ENCODE peak calls at places on chromosomes 11 and 22, in six cellular contexts. X, W, U, Z, Y and Q are unnamed samples.
A peak's percentile ranks its signal among the peaks of the same experiment; 100 is the strongest.

GRCh38 chr11:76769645-76770586 is 13.2 kb upstream of the TSKU start:
- DNase-seq in X (no peak), W (peak; percentile 96), U (no peak), Z (peak; percentile 69), Y (peak; percentile 89), Q (no peak)

GRCh38 chr11:34680918-34681554 is 60.1 kb downstream of the EHF start:
- DNase-seq in X (peak; percentile 16), W (peak; percentile 99), U (no peak), Z (peak; percentile 45), Y (peak; percentile 61), Q (no peak)

GRCh38 chr11:130549393-130549999 is 101.1 kb downstream of the ADAMTS15 start:
- DNase-seq in X (peak; percentile 27), W (no peak), U (no peak), Z (no peak), Y (peak; percentile 48), Q (no peak)

GRCh38 chr22:25698986-25699385 is 43.0 kb upstream of the MYO18B start:
- DNase-seq in X (no peak), W (no peak), U (no peak), Z (no peak), Y (no peak), Q (no peak)

GRCh38 chr11:37503411-37504065 is 905.5 kb upstream of the RAG2 start:
- DNase-seq in X (no peak), W (no peak), U (no peak), Z (no peak), Y (peak; percentile 1), Q (no peak)

GRCh38 chr11:47572715-47573255 is 6.0 kb downstream of the KBTBD4 start:
- DNase-seq in X (no peak), W (no peak), U (no peak), Z (no peak), Y (no peak), Q (no peak)

GRCh38 chr11:417652-418342 is 3.0 kb upstream of the SIGIRR start:
- DNase-seq in X (no peak), W (no peak), U (no peak), Z (no peak), Y (no peak), Q (no peak)

GRCh38 chr11:109728056-109728455 is 306.1 kb downstream of the C11orf87 start:
- DNase-seq in X (no peak), W (peak; percentile 74), U (no peak), Z (peak; percentile 13), Y (no peak), Q (no peak)

GRCh38 chr11:114284021-114284420 is 12.2 kb upstream of the NNMT start:
- DNase-seq in X (no peak), W (no peak), U (no peak), Z (no peak), Y (no peak), Q (no peak)

GRCh38 chr11:27300974-27301373 is 62.0 kb downstream of the CCDC34 start:
- DNase-seq in X (no peak), W (no peak), U (no peak), Z (peak; percentile 43), Y (no peak), Q (no peak)

GRCh38 chr11:77147036-77147315 is 18.9 kb downstream of the MYO7A start:
- DNase-seq in X (no peak), W (no peak), U (no peak), Z (no peak), Y (no peak), Q (no peak)

GRCh38 chr11:27228232-27228631 is 134.8 kb downstream of the CCDC34 start:
- DNase-seq in X (no peak), W (no peak), U (no peak), Z (no peak), Y (no peak), Q (no peak)

GRCh38 chr11:121446752-121447156 is 5.4 kb upstream of the SORL1 start:
- DNase-seq in X (peak; percentile 53), W (no peak), U (no peak), Z (peak; percentile 14), Y (peak; percentile 64), Q (peak; percentile 94)

GRCh38 chr22:30433773-30434172 is 8.2 kb downstream of the MTFP1 start:
- DNase-seq in X (no peak), W (no peak), U (no peak), Z (no peak), Y (no peak), Q (no peak)

GRCh38 chr11:58524232-58525036 is 16.5 kb upstream of the OR5B21 start:
- DNase-seq in X (peak; percentile 92), W (peak; percentile 58), U (peak; percentile 67), Z (peak; percentile 76), Y (peak; percentile 88), Q (peak; percentile 87)

GRCh38 chr11:9664276-9665171 is 647 bp downstream of the SWAP70 start:
- DNase-seq in X (peak; percentile 74), W (no peak), U (no peak), Z (peak; percentile 48), Y (peak; percentile 80), Q (peak; percentile 90)

GRCh38 chr11:19660076-19660475 is 52.6 kb upstream of the NAV2 start:
- DNase-seq in X (no peak), W (peak; percentile 92), U (no peak), Z (peak; percentile 81), Y (peak; percentile 72), Q (no peak)

GRCh38 chr22:43996981-43997265 is 27.2 kb upstream of the PARVB start:
- DNase-seq in X (peak; percentile 71), W (no peak), U (no peak), Z (no peak), Y (peak; percentile 44), Q (no peak)

GRCh38 chr22:43994416-43994815 is 29.7 kb upstream of the PARVB start:
- DNase-seq in X (no peak), W (no peak), U (no peak), Z (no peak), Y (no peak), Q (no peak)

GRCh38 chr22:43995057-43995685 is 28.9 kb upstream of the PARVB start:
- DNase-seq in X (no peak), W (no peak), U (no peak), Z (no peak), Y (no peak), Q (no peak)

GRCh38 chr22:43996170-43996980 is 27.7 kb upstream of the PARVB start:
- DNase-seq in X (no peak), W (peak; percentile 32), U (no peak), Z (no peak), Y (no peak), Q (peak; percentile 79)

GRCh38 chr22:43995798-43996169 is 28.3 kb upstream of the PARVB start:
- DNase-seq in X (no peak), W (no peak), U (no peak), Z (no peak), Y (no peak), Q (no peak)
- H3K4me3 ChIP-seq in X (no peak overlapping the region), W (no peak overlapping the region), U (no peak overlapping the region), Z (no peak overlapping the region), Y (no peak overlapping the region), Q (peak overlapping the region; percentile 65)

GRCh38 chr11:117875397-117876048 is 935 bp downstream of the FXYD6 start:
- DNase-seq in X (peak; percentile 73), W (no peak), U (no peak), Z (no peak), Y (peak; percentile 77), Q (no peak)
- H3K4me2 ChIP-seq in X (peak overlapping the region; percentile 99), W (no peak overlapping the region), U (peak overlapping the region; percentile 97), Z (no peak overlapping the region), Y (peak overlapping the region; percentile 97), Q (no peak overlapping the region)

GRCh38 chr11:131664811-131665210 is 294.4 kb downstream of the NTM start:
- DNase-seq in X (no peak), W (no peak), U (no peak), Z (no peak), Y (no peak), Q (no peak)
- H3K4me3 ChIP-seq in X (no peak overlapping the region), W (no peak overlapping the region), U (no peak overlapping the region), Z (no peak overlapping the region), Y (no peak overlapping the region), Q (no peak overlapping the region)

DNA sequence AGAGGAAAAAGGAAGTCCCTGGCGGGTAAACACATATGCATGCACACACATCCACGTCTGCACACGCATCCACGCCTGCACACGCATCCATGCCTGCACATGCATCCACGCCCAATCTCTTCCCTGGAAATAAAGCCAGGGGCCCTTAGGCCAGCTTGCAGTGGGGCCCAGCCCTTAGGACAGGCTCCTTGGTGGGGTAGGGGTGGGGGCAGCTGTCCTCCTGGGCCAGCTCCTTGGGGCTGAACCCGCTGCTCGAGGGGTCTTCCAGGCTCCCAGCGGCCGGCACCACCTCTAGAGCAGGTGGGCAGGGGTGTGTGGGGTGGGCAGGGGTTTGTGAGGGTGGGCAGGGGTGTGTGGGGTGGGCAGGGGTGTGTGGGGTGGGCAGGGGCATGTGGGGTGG is 1.9 kb downstream of the C11orf21 start:
- DNase-seq in X (no peak), W (no peak), U (no peak), Z (no peak), Y (no peak), Q (no peak)
- H3K4me2 ChIP-seq in X (no peak overlapping the region), W (no peak overlapping the region), U (no peak overlapping the region), Z (no peak overlapping the region), Y (no peak overlapping the region), Q (no peak overlapping the region)

GRCh38 chr22:27318516-27318915 is 483.0 kb downstream of the MN1 start:
- DNase-seq in X (peak; percentile 27), W (peak; percentile 0), U (no peak), Z (peak; percentile 92), Y (peak; percentile 27), Q (peak; percentile 93)
- H3K4me3 ChIP-seq in X (no peak overlapping the region), W (no peak overlapping the region), U (no peak overlapping the region), Z (no peak overlapping the region), Y (no peak overlapping the region), Q (peak overlapping the region; percentile 39)

GRCh38 chr22:27461470-27461869 is 340.1 kb downstream of the MN1 start:
- DNase-seq in X (peak; percentile 88), W (peak; percentile 97), U (peak; percentile 71), Z (peak; percentile 97), Y (peak; percentile 99), Q (no peak)
- H3K4me2 ChIP-seq in X (peak overlapping the region; percentile 56), W (peak overlapping the region; percentile 62), U (peak overlapping the region; percentile 49), Z (peak overlapping the region; percentile 16), Y (no peak overlapping the region), Q (no peak overlapping the region)

GRCh38 chr11:64715756-64716470 is 7.1 kb downstream of the NRXN2 start:
- DNase-seq in X (no peak), W (no peak), U (no peak), Z (no peak), Y (no peak), Q (no peak)
- H3K4me3 ChIP-seq in X (no peak overlapping the region), W (no peak overlapping the region), U (no peak overlapping the region), Z (no peak overlapping the region), Y (no peak overlapping the region), Q (no peak overlapping the region)